ENCODE peak calls at places on chromosomes 12 and 14, in seven cellular contexts. A, C, Z, H, P, F and J are unnamed samples.

GRCh38 chr12:68977335-68977734 is 44.4 kb upstream of the CPM start:
- DNase-seq in A (no peak), C (no peak), Z (no peak), H (no peak), P (no peak), F (no peak), J (no peak)

GRCh38 chr12:124592050-124592449 is 24.6 kb upstream of the NCOR2 start:
- DNase-seq in A (peak), C (no peak), Z (peak), H (no peak), P (no peak), F (no peak), J (peak)

GRCh38 chr12:67881565-67881964 is 107.7 kb upstream of the IFNG-AS1 start:
- DNase-seq in A (no peak), C (no peak), Z (no peak), H (no peak), P (no peak), F (no peak), J (no peak)

GRCh38 chr14:76929927-76930326 is 98.6 kb downstream of the IRF2BPL start:
- DNase-seq in A (no peak), C (no peak), Z (peak), H (no peak), P (peak), F (no peak), J (peak)

GRCh38 chr14:35378638-35379568 is 25.6 kb downstream of the NFKBIA start:
- DNase-seq in A (no peak), C (no peak), Z (peak), H (no peak), P (no peak), F (no peak), J (no peak)

GRCh38 chr12:101696477-101697196 is 803 bp upstream of the CHPT1 start:
- DNase-seq in A (no peak), C (no peak), Z (no peak), H (no peak), P (no peak), F (no peak), J (peak)

GRCh38 chr12:122823429-122823828 is 11.8 kb upstream of the HIP1R start:
- DNase-seq in A (no peak), C (no peak), Z (no peak), H (no peak), P (no peak), F (no peak), J (no peak)

GRCh38 chr14:67964391-67964812 is 144.8 kb downstream of the RAD51B start:
- DNase-seq in A (peak), C (no peak), Z (peak), H (no peak), P (no peak), F (no peak), J (no peak)

GRCh38 chr12:124125472-124125871 is 152.5 kb downstream of the ZNF664 start:
- DNase-seq in A (no peak), C (no peak), Z (peak), H (no peak), P (no peak), F (no peak), J (no peak)

GRCh38 chr14:22469541-22470303 is 119.3 kb downstream of the DAD1 start:
- DNase-seq in A (no peak), C (no peak), Z (no peak), H (no peak), P (no peak), F (no peak), J (no peak)

DNA sequence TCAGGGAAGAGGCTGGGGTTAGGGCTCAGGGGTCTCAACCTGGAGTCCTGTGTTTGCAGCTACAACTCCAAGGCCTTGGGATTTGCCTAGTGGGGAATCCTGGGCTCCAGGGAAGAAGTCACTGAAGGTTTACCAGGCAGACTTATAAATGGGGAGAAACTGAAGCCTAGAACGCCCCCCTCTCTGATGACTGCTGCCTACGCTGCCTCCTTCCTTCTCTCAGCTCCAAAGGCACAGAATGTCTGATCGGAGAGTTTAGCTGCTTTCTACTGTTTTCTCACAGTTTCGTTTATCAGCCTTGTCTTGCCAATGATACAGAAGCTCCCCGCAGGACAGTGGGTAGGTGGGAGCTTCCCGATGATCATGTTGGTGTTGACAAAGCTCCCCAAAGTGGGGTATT is 101.7 kb downstream of the CACNA1C start:
- DNase-seq in A (no peak), C (no peak), Z (no peak), H (no peak), P (no peak), F (no peak), J (no peak)
- H2BK5ac ChIP-seq in A (peak), C (no peak), Z (no peak), H (peak), P (no peak), F (no peak), J (no peak)

GRCh38 chr12:16950041-16950677 is 344.2 kb upstream of the LMO3 start:
- DNase-seq in A (no peak), C (peak), Z (no peak), H (peak), P (peak), F (no peak), J (no peak)

GRCh38 chr12:16949351-16949750 is 343.4 kb upstream of the LMO3 start:
- DNase-seq in A (no peak), C (no peak), Z (no peak), H (peak), P (no peak), F (no peak), J (no peak)

GRCh38 chr12:16955083-16955657 is 349.2 kb upstream of the LMO3 start:
- DNase-seq in A (no peak), C (no peak), Z (peak), H (no peak), P (no peak), F (no peak), J (peak)
- H2BK5ac ChIP-seq in A (no peak), C (no peak), Z (no peak), H (no peak), P (no peak), F (no peak), J (no peak)

GRCh38 chr14:71373773-71374172 is 466.5 kb downstream of the PCNX1 start:
- DNase-seq in A (no peak), C (no peak), Z (no peak), H (no peak), P (no peak), F (no peak), J (no peak)

GRCh38 chr14:71372411-71372838 is 465.2 kb downstream of the PCNX1 start:
- DNase-seq in A (peak), C (no peak), Z (peak), H (no peak), P (no peak), F (no peak), J (peak)

GRCh38 chr14:71380271-71380670 is 473.0 kb downstream of the PCNX1 start:
- DNase-seq in A (peak), C (no peak), Z (peak), H (no peak), P (peak), F (no peak), J (peak)

GRCh38 chr14:71374989-71375388 is 467.7 kb downstream of the PCNX1 start:
- DNase-seq in A (no peak), C (no peak), Z (no peak), H (no peak), P (no peak), F (no peak), J (no peak)

GRCh38 chr14:71377099-71377498 is 469.8 kb downstream of the PCNX1 start:
- DNase-seq in A (no peak), C (no peak), Z (no peak), H (no peak), P (no peak), F (no peak), J (no peak)
- H2BK5ac ChIP-seq in A (no peak), C (no peak), Z (no peak), H (no peak), P (no peak), F (no peak), J (no peak)

GRCh38 chr12:93954160-93955112 is 193.9 kb upstream of the PLXNC1 start:
- DNase-seq in A (peak), C (no peak), Z (no peak), H (no peak), P (no peak), F (no peak), J (no peak)
- H2BK5ac ChIP-seq in A (peak), C (no peak), Z (no peak), H (no peak), P (no peak), F (no peak), J (no peak)

GRCh38 chr14:74890262-74890661 is 8.5 kb downstream of the DLST start:
- DNase-seq in A (no peak), C (no peak), Z (no peak), H (no peak), P (no peak), F (no peak), J (no peak)

GRCh38 chr14:74896400-74896799 is 14.7 kb downstream of the DLST start:
- DNase-seq in A (no peak), C (no peak), Z (no peak), H (no peak), P (no peak), F (no peak), J (no peak)

GRCh38 chr14:74893614-74894091 is 11.9 kb downstream of the DLST start:
- DNase-seq in A (no peak), C (no peak), Z (no peak), H (no peak), P (no peak), F (no peak), J (no peak)

GRCh38 chr14:74891870-74892269 is 10.2 kb downstream of the DLST start:
- DNase-seq in A (peak), C (no peak), Z (no peak), H (no peak), P (no peak), F (no peak), J (no peak)

DNA sequence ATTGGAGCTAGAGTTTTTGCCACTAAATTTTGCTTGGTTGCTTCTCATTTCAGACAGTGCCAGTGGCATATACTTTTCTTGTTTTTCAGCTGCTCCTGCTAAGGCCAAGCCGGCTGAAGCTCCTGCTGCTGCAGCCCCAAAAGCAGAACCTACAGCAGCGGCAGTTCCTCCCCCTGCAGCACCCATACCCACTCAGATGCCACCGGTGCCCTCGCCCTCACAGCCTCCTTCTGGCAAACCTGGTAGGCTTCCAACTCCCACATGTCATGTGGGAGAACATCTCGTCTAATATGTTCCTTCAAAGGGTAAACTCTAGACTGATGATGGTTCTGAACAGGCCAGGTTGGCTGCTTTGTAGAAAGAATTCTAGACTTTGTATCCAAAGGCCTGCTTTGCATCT is 11.0 kb downstream of the DLST start:
- DNase-seq in A (no peak), C (no peak), Z (no peak), H (no peak), P (no peak), F (no peak), J (no peak)
- H2BK5ac ChIP-seq in A (no peak), C (no peak), Z (no peak), H (no peak), P (no peak), F (no peak), J (no peak)

GRCh38 chr12:83142914-83143313 is 456.2 kb downstream of the TMTC2 start:
- DNase-seq in A (no peak), C (no peak), Z (no peak), H (no peak), P (no peak), F (no peak), J (no peak)
- H2BK5ac ChIP-seq in A (no peak), C (no peak), Z (no peak), H (no peak), P (no peak), F (no peak), J (no peak)

DNA sequence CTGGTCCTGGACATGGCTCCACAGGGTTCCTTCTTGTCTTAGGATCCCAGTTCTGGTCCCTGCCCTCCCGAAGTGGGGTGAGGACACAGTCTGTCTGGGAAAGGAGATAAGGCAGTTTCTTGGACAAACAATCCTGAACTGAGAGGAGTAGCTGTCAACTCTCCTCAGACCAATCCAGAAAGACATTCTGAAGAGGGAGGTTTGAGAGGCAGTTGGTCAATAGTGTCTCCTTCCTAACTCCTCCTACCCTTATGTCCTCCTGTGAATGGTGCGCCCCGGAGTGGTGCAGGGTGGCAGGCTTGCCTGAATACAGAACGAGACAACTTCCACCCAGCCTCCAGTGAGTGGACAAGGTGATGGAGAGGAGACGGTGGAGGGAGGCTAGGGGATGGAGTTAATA is 15.4 kb upstream of the ASIC1 start:
- DNase-seq in A (no peak), C (no peak), Z (no peak), H (no peak), P (no peak), F (no peak), J (no peak)
- H2BK5ac ChIP-seq in A (no peak), C (no peak), Z (no peak), H (no peak), P (no peak), F (no peak), J (no peak)

GRCh38 chr12:120043421-120043820 is 54.4 kb downstream of the BICDL1 start:
- DNase-seq in A (no peak), C (no peak), Z (no peak), H (no peak), P (no peak), F (no peak), J (peak)
- H2BK5ac ChIP-seq in A (no peak), C (no peak), Z (no peak), H (no peak), P (no peak), F (no peak), J (no peak)